ENCODE peak calls at places on chromosomes 16 and 17, in nine cellular contexts. G is BJ, N is GM23248, A is HAP-1, H is sigmoid colon, L is transverse colon, M is PC-3, O is AG04449, Y is esophagus muscularis mucosa. D is an unnamed sample.

GRCh38 chr17:1462164-1463112 is 6.4 kb upstream of the CRK start:
- DNase-seq in A (no peak), Y (no peak), L (no peak), H (no peak), G (no peak), N (no peak), M (no peak), O (no peak), D (no peak)

GRCh38 chr16:89026121-89026612 is 49.2 kb upstream of the CBFA2T3 start:
- DNase-seq in N (peak), M (peak), L (no peak), G (no peak), Y (no peak), H (no peak), A (no peak), O (no peak), D (no peak)

GRCh38 chr17:41492351-41492750 is 2.6 kb upstream of the KRT36 start:
- DNase-seq in N (no peak), O (no peak), M (no peak), L (no peak), Y (no peak), A (no peak), G (no peak), H (no peak), D (no peak)

GRCh38 chr17:45221081-45221996 is at the start of gene FMNL1:
- DNase-seq in M (peak), L (peak), A (no peak), G (no peak), N (peak), O (no peak), H (no peak), Y (no peak), D (peak)

GRCh38 chr16:9965079-9965478 is 217.1 kb downstream of the GRIN2A start:
- DNase-seq in N (no peak), G (no peak), A (no peak), M (no peak), L (no peak), H (no peak), O (no peak), Y (peak), D (no peak)

GRCh38 chr16:1559446-1559975 is 26.0 kb downstream of the TMEM204 start:
- DNase-seq in M (no peak), O (no peak), N (no peak), L (no peak), G (no peak), Y (no peak), A (no peak), H (no peak), D (no peak)

GRCh38 chr17:41633498-41634197 is 9.3 kb upstream of the KRT17 start:
- DNase-seq in O (no peak), H (no peak), Y (no peak), G (no peak), M (no peak), N (no peak), L (no peak), A (no peak), D (no peak)

GRCh38 chr17:40121191-40121885 is 433 bp upstream of the MSL1 start:
- DNase-seq in M (peak), L (peak), Y (no peak), H (peak), O (no peak), G (no peak), N (peak), A (no peak), D (no peak)

GRCh38 chr17:68396795-68397536 is 60.3 kb downstream of the WIPI1 start:
- DNase-seq in G (no peak), A (no peak), M (no peak), N (no peak), Y (peak), H (peak), O (no peak), L (no peak), D (no peak)

GRCh38 chr17:2792541-2793169 is 3.6 kb upstream of the RAP1GAP2 start:
- DNase-seq in O (no peak), A (no peak), H (no peak), L (no peak), M (no peak), G (no peak), Y (no peak), N (no peak), D (peak)

GRCh38 chr16:57628008-57628781 is at the start of gene ADGRG1:
- DNase-seq in Y (no peak), L (no peak), N (peak), A (no peak), H (peak), O (peak), G (peak), M (peak), D (peak)

GRCh38 chr17:13957636-13958035 is 111.7 kb upstream of the COX10 start:
- DNase-seq in H (no peak), Y (no peak), M (peak), N (peak), G (peak), A (no peak), O (no peak), L (no peak), D (no peak)

GRCh38 chr17:41065829-41066624 is at the start of gene KRTAP2-4:
- DNase-seq in Y (no peak), N (peak), M (peak), A (no peak), G (peak), L (no peak), H (no peak), O (peak), D (no peak)

GRCh38 chr17:8315740-8316217 is 5.7 kb downstream of the ARHGEF15 start:
- DNase-seq in H (no peak), N (no peak), M (no peak), G (no peak), A (no peak), Y (no peak), L (no peak), O (no peak), D (no peak)
- H3K4me3 ChIP-seq in H (no peak), N (no peak), M (no peak), G (no peak), A (no peak), Y (no peak), L (no peak), O (no peak), D (no peak)

GRCh38 chr16:80466024-80466986 is 74.5 kb upstream of the DYNLRB2 start:
- DNase-seq in N (peak), G (no peak), M (peak), H (peak), O (no peak), Y (no peak), L (peak), A (peak), D (peak)
- H3K4me3 ChIP-seq in N (no peak), G (no peak), M (no peak), H (no peak), O (no peak), Y (no peak), L (no peak), A (no peak), D (peak)

GRCh38 chr16:51271156-51271555 is 120.1 kb upstream of the SALL1 start:
- DNase-seq in G (no peak), O (no peak), H (no peak), A (no peak), M (no peak), L (no peak), N (no peak), Y (no peak), D (no peak)
- H3K4me3 ChIP-seq in G (no peak), O (no peak), H (no peak), A (no peak), M (no peak), L (no peak), N (no peak), Y (no peak), D (no peak)

DNA sequence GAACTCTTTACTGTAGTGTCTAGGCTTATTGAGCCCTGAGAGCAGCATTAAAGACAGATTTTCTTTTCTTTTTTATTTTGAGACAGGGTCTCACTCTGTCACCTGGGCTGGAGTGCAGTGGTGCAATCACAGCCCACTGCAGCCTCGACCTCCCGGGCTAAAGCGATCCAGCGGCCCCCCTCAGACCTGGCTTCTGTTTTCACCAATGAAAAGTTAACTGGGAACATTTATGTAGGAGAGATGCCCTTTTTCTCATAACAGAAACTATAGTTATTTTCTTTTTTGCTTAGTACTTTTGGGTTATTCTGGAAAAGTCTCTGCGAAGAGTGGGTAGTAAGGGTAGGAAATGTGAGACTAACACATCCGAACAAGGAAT is 1.5 kb downstream of the MAP1LC3B start:
- DNase-seq in A (no peak), H (peak), G (no peak), Y (no peak), L (no peak), M (no peak), O (no peak), N (no peak), D (no peak)
- H3K4me3 ChIP-seq in A (peak), H (peak), G (peak), Y (peak), L (peak), M (peak), O (peak), N (peak), D (peak)

GRCh38 chr16:5619314-5619713 is 521.7 kb upstream of the EEF2KMT start:
- DNase-seq in O (no peak), H (no peak), Y (no peak), N (no peak), M (no peak), G (no peak), L (no peak), A (no peak), D (no peak)

GRCh38 chr16:5621826-5622225 is 524.2 kb upstream of the EEF2KMT start:
- DNase-seq in G (no peak), M (no peak), L (no peak), H (no peak), Y (no peak), O (no peak), A (no peak), N (no peak), D (no peak)

GRCh38 chr16:5616841-5617240 is 519.2 kb upstream of the EEF2KMT start:
- DNase-seq in N (no peak), O (no peak), H (no peak), M (no peak), Y (no peak), G (no peak), A (no peak), L (no peak), D (no peak)

GRCh38 chr16:5615868-5616642 is 518.5 kb upstream of the EEF2KMT start:
- DNase-seq in G (no peak), M (peak), O (no peak), L (peak), Y (no peak), A (peak), H (peak), N (peak), D (peak)
- H3K4me3 ChIP-seq in G (no peak), M (no peak), O (no peak), L (no peak), Y (no peak), A (no peak), H (no peak), N (no peak), D (no peak)

DNA sequence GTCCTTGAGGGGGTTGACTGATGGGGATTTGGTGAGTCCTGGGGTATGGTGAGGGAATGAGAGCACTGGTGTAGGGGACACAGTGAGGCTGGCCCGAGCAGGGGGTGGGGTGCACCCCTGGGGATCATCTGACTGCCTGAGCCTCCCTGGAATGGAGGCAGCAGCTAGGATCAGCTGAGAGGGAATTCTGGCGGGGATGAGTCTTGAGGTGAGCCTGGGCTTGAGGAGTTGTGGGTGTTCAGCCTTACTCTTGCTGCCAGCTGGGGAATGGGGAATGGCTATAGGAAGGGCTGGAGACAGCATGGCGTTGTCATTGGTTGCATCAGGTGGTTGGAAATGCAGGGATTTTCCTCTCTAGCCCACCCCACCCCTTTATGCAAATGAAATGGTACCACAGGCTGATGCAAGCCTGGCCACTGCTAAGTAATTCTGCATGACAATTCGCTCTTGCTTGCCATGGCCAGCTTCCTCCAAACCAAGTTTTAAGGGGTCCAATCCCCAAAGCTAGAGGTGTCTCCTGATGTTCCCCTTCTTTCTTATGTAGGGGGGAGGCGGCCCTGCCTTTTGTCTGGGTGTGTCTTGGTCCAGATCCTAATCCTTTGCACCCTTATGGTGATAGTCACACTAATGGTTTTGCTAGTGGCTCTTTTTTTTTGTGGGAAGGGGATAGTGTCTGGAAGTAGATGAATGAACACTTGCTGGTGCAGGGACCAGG is 7.5 kb downstream of the NFE2L1 start:
- DNase-seq in A (peak), L (no peak), H (no peak), Y (no peak), O (peak), M (no peak), N (peak), G (peak), D (no peak)
- H3K4me3 ChIP-seq in A (no peak), L (no peak), H (peak), Y (peak), O (no peak), M (no peak), N (peak), G (peak), D (peak)

DNA sequence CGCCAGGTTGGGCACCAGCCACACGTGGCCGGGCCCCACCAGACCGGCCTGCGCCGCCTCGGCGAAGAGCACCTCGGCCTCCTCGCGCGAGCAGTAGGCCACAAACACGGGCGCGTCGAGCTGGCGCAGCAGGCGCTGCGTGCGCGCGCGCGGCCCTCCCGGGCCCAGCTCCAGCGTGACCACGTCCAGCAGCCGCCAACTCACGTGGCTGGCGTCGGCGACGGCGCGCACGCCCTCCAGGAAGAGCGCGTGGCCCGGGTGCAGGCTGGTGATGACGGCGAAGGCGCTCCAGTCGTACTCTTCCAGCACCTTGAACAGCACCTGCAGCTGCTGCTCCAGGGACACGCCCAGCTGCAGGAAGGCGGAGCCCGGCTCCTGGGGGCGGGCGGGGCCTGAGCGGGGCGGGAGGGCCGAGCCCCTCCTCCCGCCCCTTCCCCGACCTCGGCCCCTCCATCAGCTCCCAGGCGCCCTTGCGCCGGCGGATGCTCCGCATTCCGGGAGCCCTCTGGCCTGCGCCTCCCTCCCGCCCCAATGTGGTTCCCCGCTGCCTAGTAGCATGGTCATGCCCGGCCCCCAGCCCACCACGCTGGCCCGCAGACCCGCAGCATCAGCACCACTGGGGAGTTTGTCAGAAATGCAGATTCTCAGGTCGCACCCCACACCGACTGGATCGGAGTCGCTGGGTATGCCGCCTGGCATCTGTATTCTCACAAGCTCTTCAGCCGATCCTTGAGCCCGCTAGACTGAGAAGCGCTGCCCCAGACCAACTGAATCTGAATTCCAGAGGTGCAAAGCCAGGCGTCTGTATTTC is 7.2 kb downstream of the GRIN2C start:
- DNase-seq in N (peak), A (peak), H (no peak), Y (no peak), O (no peak), M (no peak), L (peak), G (no peak), D (peak)
- H3K4me3 ChIP-seq in N (no peak), A (peak), H (no peak), Y (peak), O (peak), M (no peak), L (no peak), G (no peak), D (no peak)

DNA sequence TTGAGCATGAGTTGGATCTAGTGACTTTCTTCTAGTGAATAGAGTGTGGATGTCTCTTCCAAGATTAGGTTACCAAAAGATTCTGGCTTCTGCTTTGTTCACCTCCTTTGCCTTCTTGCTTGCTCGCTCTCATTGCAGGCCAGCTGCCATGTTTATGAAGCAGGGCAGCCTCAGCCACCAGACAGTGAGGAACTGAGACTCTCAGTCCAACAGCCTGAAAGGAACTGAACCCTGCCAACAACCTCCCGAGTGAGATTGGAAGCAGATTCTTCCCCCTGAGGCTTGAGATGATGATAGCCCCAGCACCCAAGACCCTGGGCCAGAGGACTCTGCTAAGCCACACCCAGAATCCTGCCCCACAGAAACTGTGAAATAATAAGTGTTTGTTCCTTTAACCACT is 48.4 kb downstream of the NOG start:
- DNase-seq in H (no peak), N (no peak), M (no peak), L (no peak), G (no peak), Y (no peak), A (no peak), O (no peak), D (no peak)
- H3K4me3 ChIP-seq in H (no peak), N (no peak), M (no peak), L (no peak), G (no peak), Y (no peak), A (no peak), O (no peak), D (no peak)

GRCh38 chr17:77437017-77437416 is 296.2 kb downstream of the SEC14L1 start:
- DNase-seq in Y (no peak), H (peak), G (no peak), L (peak), O (peak), M (peak), A (no peak), N (peak), D (no peak)

GRCh38 chr17:77437747-77438146 is 297.0 kb downstream of the SEC14L1 start:
- DNase-seq in Y (no peak), L (no peak), M (no peak), H (no peak), N (no peak), O (no peak), A (no peak), G (no peak), D (no peak)

GRCh38 chr17:77436058-77436442 is 295.3 kb downstream of the SEC14L1 start:
- DNase-seq in N (peak), H (no peak), A (no peak), Y (no peak), M (no peak), O (no peak), G (no peak), L (no peak), D (no peak)

GRCh38 chr17:77435272-77436057 is 294.7 kb downstream of the SEC14L1 start:
- DNase-seq in H (no peak), A (no peak), G (no peak), N (no peak), M (no peak), Y (no peak), L (no peak), O (no peak), D (no peak)

GRCh38 chr17:77436481-77436880 is 295.7 kb downstream of the SEC14L1 start:
- DNase-seq in Y (no peak), O (no peak), A (no peak), M (no peak), L (no peak), H (no peak), G (no peak), N (no peak), D (no peak)
- H3K4me3 ChIP-seq in Y (no peak), O (no peak), A (no peak), M (no peak), L (no peak), H (no peak), G (no peak), N (no peak), D (no peak)

D was measured in kidney.